ENCODE peak calls at places on chromosome 19, in nine cellular contexts. J, Y, F, Z, T, A, P, S and D are unnamed samples.
A peak's percentile ranks its signal among the peaks of the same experiment; 100 is the strongest.

GRCh38 chr19:52138614-52139290 is 986 bp downstream of the ZNF616 start:
- DNase-seq in P (peak; percentile 37), Z (no peak), Y (peak; percentile 74), A (peak; percentile 48), S (no peak), T (peak; percentile 7), J (no peak), F (no peak), D (peak; percentile 1)

GRCh38 chr19:2944403-2944774 is 382 bp downstream of the ZNF77 start:
- DNase-seq in J (no peak), Y (no peak), S (no peak), T (no peak), Z (no peak), P (no peak), F (no peak), A (no peak), D (no peak)

GRCh38 chr19:55600336-55601028 is 394 bp downstream of the ZNF524 start:
- DNase-seq in Y (peak; percentile 77), Z (no peak), S (no peak), T (no peak), F (no peak), A (peak; percentile 81), J (no peak), P (no peak), D (no peak)

GRCh38 chr19:19575411-19575810 is 37.3 kb downstream of the CILP2 start:
- DNase-seq in Y (no peak), S (no peak), Z (no peak), P (no peak), J (no peak), A (no peak), T (no peak), F (no peak), D (no peak)

GRCh38 chr19:37829526-37829925 is 50.1 kb upstream of the ZNF573 start:
- DNase-seq in P (no peak), F (no peak), Z (no peak), T (no peak), S (no peak), J (no peak), A (no peak), Y (no peak), D (no peak)

GRCh38 chr19:19388568-19389555 is 16.6 kb upstream of the GATAD2A start:
- DNase-seq in Y (no peak), F (no peak), P (no peak), T (no peak), S (no peak), A (no peak), Z (no peak), J (no peak), D (no peak)

GRCh38 chr19:33938821-33939220 is 142.2 kb downstream of the KCTD15 start:
- DNase-seq in Z (no peak), A (peak; percentile 96), Y (no peak), P (no peak), T (no peak), F (no peak), S (no peak), J (no peak), D (no peak)

GRCh38 chr19:39946532-39946931 is 12.1 kb upstream of the FCGBP start:
- DNase-seq in F (no peak), A (no peak), T (no peak), Y (no peak), J (peak; percentile 58), S (no peak), Z (no peak), P (no peak), D (no peak)

GRCh38 chr19:33445752-33446070 is 72.2 kb downstream of the CEBPG start:
- DNase-seq in P (no peak), J (no peak), A (no peak), Y (no peak), Z (no peak), S (peak; percentile 69), T (no peak), F (no peak), D (no peak)

GRCh38 chr19:4115050-4115817 is 8.7 kb downstream of the MAP2K2 start:
- DNase-seq in Y (no peak), J (no peak), T (peak; percentile 92), S (no peak), P (no peak), Z (no peak), A (no peak), F (no peak), D (no peak)

GRCh38 chr19:5627395-5627904 is 4.6 kb downstream of the SAFB start:
- DNase-seq in P (peak; percentile 47), Y (peak; percentile 97), F (no peak), J (peak; percentile 5), T (peak; percentile 33), Z (peak; percentile 14), S (peak; percentile 91), A (peak; percentile 37), D (no peak)

GRCh38 chr19:12774588-12775555 is at the start of gene HOOK2:
- DNase-seq in F (no peak), Z (no peak), Y (no peak), P (no peak), T (no peak), S (no peak), J (no peak), A (peak; percentile 100), D (no peak)

GRCh38 chr19:51098366-51099069 is 9.7 kb downstream of the CTU1 start:
- DNase-seq in T (no peak), A (no peak), Y (no peak), P (no peak), J (no peak), Z (no peak), F (no peak), S (peak; percentile 92), D (no peak)

GRCh38 chr19:12194827-12195500 is 32.1 kb downstream of the ZNF136 start:
- DNase-seq in S (peak; percentile 92), P (no peak), J (peak; percentile 25), F (no peak), T (no peak), Y (no peak), A (peak; percentile 98), Z (peak; percentile 74), D (no peak)

GRCh38 chr19:52007436-52007804 is 591 bp downstream of the ZNF615 start:
- DNase-seq in A (peak; percentile 50), J (no peak), Y (no peak), T (no peak), P (no peak), S (no peak), F (no peak), Z (no peak), D (no peak)

GRCh38 chr19:10510301-10510802 is 6.9 kb downstream of the S1PR5 start:
- DNase-seq in Y (peak; percentile 14), A (no peak), P (no peak), F (no peak), S (no peak), Z (peak; percentile 37), J (no peak), T (no peak), D (no peak)

GRCh38 chr19:55486971-55487883 is 1.0 kb upstream of the SSC5D start:
- DNase-seq in S (peak; percentile 93), Y (peak; percentile 30), F (peak; percentile 63), J (peak; percentile 85), A (no peak), P (peak; percentile 99), T (no peak), Z (peak; percentile 45), D (no peak)